ENCODE peak calls at places on chromosomes 12 and 14, in seven cellular contexts. One of them, this sample, is unnamed.

GRCh38 chr14:68363841-68364711 is 428.8 kb downstream of the ZFP36L1 start:
- DNase-seq in GM06990: no peak
- DNase-seq in LoVo: no peak
- DNase-seq in AG09319: no peak
- DNase-seq in stimulated activated CD8-positive, alpha-beta memory T cell treated with anti-CD3 and anti-CD28 coated beads, Interleukin-2, amount 100 ng/mL, for 1 hour: no peak
- DNase-seq in iPS-NIHi11: peak
- DNase-seq in ELF-1: peak
- DNase-seq in this sample: no peak

GRCh38 chr12:26271889-26272492 is 76.6 kb downstream of the SSPN start:
- DNase-seq in GM06990: peak
- DNase-seq in LoVo: peak
- DNase-seq in AG09319: no peak
- DNase-seq in stimulated activated CD8-positive, alpha-beta memory T cell treated with anti-CD3 and anti-CD28 coated beads, Interleukin-2, amount 100 ng/mL, for 1 hour: no peak
- DNase-seq in iPS-NIHi11: no peak
- DNase-seq in ELF-1: no peak
- DNase-seq in this sample: no peak

GRCh38 chr12:42725839-42726238 is 136.3 kb upstream of the PRICKLE1 start:
- DNase-seq in GM06990: no peak
- DNase-seq in LoVo: no peak
- DNase-seq in AG09319: no peak
- DNase-seq in stimulated activated CD8-positive, alpha-beta memory T cell treated with anti-CD3 and anti-CD28 coated beads, Interleukin-2, amount 100 ng/mL, for 1 hour: no peak
- DNase-seq in iPS-NIHi11: no peak
- DNase-seq in ELF-1: no peak
- DNase-seq in this sample: no peak

GRCh38 chr12:122063691-122064033 is 14.9 kb upstream of the MLXIP start:
- DNase-seq in GM06990: no peak
- DNase-seq in LoVo: no peak
- DNase-seq in AG09319: no peak
- DNase-seq in stimulated activated CD8-positive, alpha-beta memory T cell treated with anti-CD3 and anti-CD28 coated beads, Interleukin-2, amount 100 ng/mL, for 1 hour: no peak
- DNase-seq in iPS-NIHi11: no peak
- DNase-seq in ELF-1: no peak
- DNase-seq in this sample: no peak

GRCh38 chr12:202081-202731 is 11.8 kb downstream of the SLC6A12 start:
- DNase-seq in GM06990: no peak
- DNase-seq in LoVo: no peak
- DNase-seq in AG09319: no peak
- DNase-seq in stimulated activated CD8-positive, alpha-beta memory T cell treated with anti-CD3 and anti-CD28 coated beads, Interleukin-2, amount 100 ng/mL, for 1 hour: no peak
- DNase-seq in iPS-NIHi11: peak
- DNase-seq in ELF-1: peak
- DNase-seq in this sample: no peak

GRCh38 chr12:110531741-110532333 is 29.7 kb downstream of the RAD9B start:
- DNase-seq in GM06990: peak
- DNase-seq in LoVo: peak
- DNase-seq in AG09319: no peak
- DNase-seq in stimulated activated CD8-positive, alpha-beta memory T cell treated with anti-CD3 and anti-CD28 coated beads, Interleukin-2, amount 100 ng/mL, for 1 hour: no peak
- DNase-seq in iPS-NIHi11: no peak
- DNase-seq in ELF-1: no peak
- DNase-seq in this sample: no peak

GRCh38 chr14:58808828-58809227 is 171.1 kb downstream of the DACT1 start:
- DNase-seq in GM06990: no peak
- DNase-seq in LoVo: no peak
- DNase-seq in AG09319: peak
- DNase-seq in stimulated activated CD8-positive, alpha-beta memory T cell treated with anti-CD3 and anti-CD28 coated beads, Interleukin-2, amount 100 ng/mL, for 1 hour: no peak
- DNase-seq in iPS-NIHi11: no peak
- DNase-seq in ELF-1: no peak
- DNase-seq in this sample: no peak

GRCh38 chr12:56995930-56996496 is 10.3 kb downstream of the ZBTB39 start:
- DNase-seq in GM06990: no peak
- DNase-seq in LoVo: no peak
- DNase-seq in AG09319: no peak
- DNase-seq in stimulated activated CD8-positive, alpha-beta memory T cell treated with anti-CD3 and anti-CD28 coated beads, Interleukin-2, amount 100 ng/mL, for 1 hour: no peak
- DNase-seq in iPS-NIHi11: no peak
- DNase-seq in ELF-1: no peak
- DNase-seq in this sample: no peak

GRCh38 chr14:24314377-24315193 is 3.3 kb downstream of the LTB4R start:
- DNase-seq in GM06990: no peak
- DNase-seq in LoVo: no peak
- DNase-seq in AG09319: no peak
- DNase-seq in stimulated activated CD8-positive, alpha-beta memory T cell treated with anti-CD3 and anti-CD28 coated beads, Interleukin-2, amount 100 ng/mL, for 1 hour: no peak
- DNase-seq in iPS-NIHi11: no peak
- DNase-seq in ELF-1: no peak
- DNase-seq in this sample: no peak

GRCh38 chr12:69894800-69895199 is 69.8 kb downstream of the MYRFL start:
- DNase-seq in GM06990: no peak
- DNase-seq in LoVo: no peak
- DNase-seq in AG09319: no peak
- DNase-seq in stimulated activated CD8-positive, alpha-beta memory T cell treated with anti-CD3 and anti-CD28 coated beads, Interleukin-2, amount 100 ng/mL, for 1 hour: no peak
- DNase-seq in iPS-NIHi11: peak
- DNase-seq in ELF-1: peak
- DNase-seq in this sample: no peak

GRCh38 chr14:96754162-96754844 is 42.9 kb upstream of the VRK1 start:
- DNase-seq in GM06990: no peak
- DNase-seq in LoVo: no peak
- DNase-seq in AG09319: no peak
- DNase-seq in stimulated activated CD8-positive, alpha-beta memory T cell treated with anti-CD3 and anti-CD28 coated beads, Interleukin-2, amount 100 ng/mL, for 1 hour: no peak
- DNase-seq in iPS-NIHi11: no peak
- DNase-seq in ELF-1: no peak
- DNase-seq in this sample: no peak

This sample was measured in naive thymus-derived CD4-positive, alpha-beta T cell.